ENCODE peak calls at places on chromosomes 13 and 19, in four cellular contexts. T is T-helper 9 cell, L is lung microvascular endothelial cell, R is lower leg skin. X is an unnamed sample.

GRCh38 chr13:69124996-69125395 is 982.6 kb upstream of the ATXN8OS start:
- DNase-seq in T (no peak), L (no peak), R (no peak), X (no peak)

GRCh38 chr13:42925626-42926025 is 66.4 kb downstream of the EPSTI1 start:
- DNase-seq in T (no peak), L (no peak), R (no peak), X (no peak)

GRCh38 chr13:73913043-73913740 is 221.0 kb downstream of the KLF12 start:
- DNase-seq in T (no peak), L (no peak), R (no peak), X (no peak)

GRCh38 chr19:38478273-38478971 is 44.9 kb downstream of the RYR1 start:
- DNase-seq in T (no peak), L (peak), R (no peak), X (no peak)

GRCh38 chr13:30371649-30372265 is 50.5 kb upstream of the UBE2L5 start:
- DNase-seq in T (peak), L (no peak), R (no peak), X (peak)

GRCh38 chr19:42075364-42075615 is 676 bp upstream of the ZNF574 start:
- DNase-seq in T (no peak), L (no peak), R (no peak), X (no peak)

GRCh38 chr19:41531438-41532311 is 44.3 kb upstream of the CEACAM21 start:
- DNase-seq in T (peak), L (peak), R (peak), X (peak)

GRCh38 chr13:102779426-102780159 is 6.0 kb upstream of the TEX30 start:
- DNase-seq in T (no peak), L (peak), R (no peak), X (no peak)

GRCh38 chr19:7109678-7110289 is 40.3 kb downstream of the ZNF557 start:
- DNase-seq in T (no peak), L (no peak), R (no peak), X (no peak)

GRCh38 chr19:1261512-1261862 is 7.6 kb upstream of the CIRBP start:
- DNase-seq in T (no peak), L (no peak), R (no peak), X (no peak)

GRCh38 chr19:49875801-49876421 is 1.2 kb downstream of the AKT1S1 start:
- DNase-seq in T (no peak), L (peak), R (peak), X (peak)

GRCh38 chr13:111396457-111396856 is 76.0 kb downstream of the TEX29 start:
- DNase-seq in T (no peak), L (no peak), R (no peak), X (no peak)

GRCh38 chr13:73954808-73955207 is 179.4 kb downstream of the KLF12 start:
- DNase-seq in T (no peak), L (no peak), R (no peak), X (no peak)

X was measured in T-helper 22 cell.